ENCODE peak calls at places on chromosomes 3 and 15, in six cellular contexts. A is lower leg skin; M is HT-29; L is NCI-H510A; X is naive thymus-derived CD8-positive, alpha-beta T cell; U is foreskin melanocyte. V is an unnamed sample.

GRCh38 chr3:127849368-127849767 is 27.1 kb upstream of the MGLL start:
- DNase-seq in U (no peak), A (no peak), L (no peak), M (no peak), X (no peak), V (no peak)

GRCh38 chr3:37511357-37511970 is 337.1 kb upstream of the LRRFIP2 start:
- DNase-seq in M (no peak), A (no peak), U (no peak), X (no peak), L (no peak), V (no peak)

GRCh38 chr3:168341192-168341816 is 245.6 kb upstream of the GOLIM4 start:
- DNase-seq in M (no peak), A (no peak), X (no peak), L (no peak), U (no peak), V (no peak)

GRCh38 chr3:12813967-12814366 is 17.5 kb downstream of the CAND2 start:
- DNase-seq in X (no peak), U (no peak), M (no peak), L (no peak), A (no peak), V (no peak)

GRCh38 chr3:165744025-165744424 is 93.2 kb downstream of the BCHE start:
- DNase-seq in X (no peak), U (no peak), L (no peak), A (no peak), M (no peak), V (no peak)

GRCh38 chr3:118097226-118097625 is 937.4 kb downstream of the IGSF11 start:
- DNase-seq in X (no peak), L (no peak), U (no peak), A (no peak), M (no peak), V (no peak)

GRCh38 chr15:69081310-69082004 is 67.0 kb downstream of the NOX5 start:
- DNase-seq in X (no peak), U (no peak), A (no peak), M (no peak), L (no peak), V (peak; percentile 75)

GRCh38 chr3:60954049-60954448 is 297.2 kb downstream of the FHIT start:
- DNase-seq in M (no peak), X (no peak), A (no peak), L (no peak), U (no peak), V (no peak)

GRCh38 chr3:137759505-137759904 is 4.6 kb upstream of the SOX14 start:
- DNase-seq in M (no peak), X (no peak), L (no peak), U (no peak), A (no peak), V (no peak)

GRCh38 chr3:170865209-170866094 is 4.5 kb downstream of the RPL22L1 start:
- DNase-seq in A (no peak), X (no peak), U (no peak), M (peak; percentile 65), L (no peak), V (no peak)

GRCh38 chr3:32681811-32682210 is 3.2 kb upstream of the CNOT10 start:
- DNase-seq in X (no peak), L (no peak), A (no peak), M (no peak), U (no peak), V (no peak)

GRCh38 chr3:112000971-112001370 is 2.2 kb downstream of the TAGLN3 start:
- DNase-seq in X (no peak), A (no peak), U (no peak), L (no peak), M (no peak), V (no peak)

GRCh38 chr3:172272699-172273098 is 175.6 kb downstream of the GHSR start:
- DNase-seq in A (no peak), X (no peak), M (no peak), U (no peak), L (no peak), V (no peak)

GRCh38 chr3:153293222-153293621 is 131.2 kb downstream of the RAP2B start:
- DNase-seq in L (no peak), M (no peak), U (no peak), X (no peak), A (no peak), V (no peak)

GRCh38 chr15:70523634-70524033 is 239.7 kb downstream of the UACA start:
- DNase-seq in M (no peak), U (no peak), A (peak; percentile 52), L (no peak), X (no peak), V (no peak)

GRCh38 chr15:68204361-68204760 is 771 bp downstream of the CALML4 start:
- DNase-seq in M (no peak), L (no peak), A (peak; percentile 75), U (no peak), X (no peak), V (no peak)

GRCh38 chr3:190596341-190597285 is 82.7 kb downstream of the IL1RAP start:
- DNase-seq in M (no peak), X (no peak), A (no peak), L (no peak), U (no peak), V (no peak)

GRCh38 chr15:91108421-91108820 is 8.4 kb downstream of the SV2B start:
- DNase-seq in A (no peak), X (no peak), L (no peak), M (no peak), U (no peak), V (no peak)

GRCh38 chr3:191499307-191500125 is 38.6 kb downstream of the PYDC2 start:
- DNase-seq in X (no peak), A (no peak), U (peak; percentile 43), L (peak; percentile 9), M (no peak), V (peak; percentile 63)

V was measured in sciatic nerve.